ENCODE peak calls at places on chromosomes 16 and 17, in nine cellular contexts. K is lower lobe of right lung; G is neuronal stem cell; V is small intestine; S is CD8-positive, alpha-beta memory T cell; Q is cardiac muscle cell; Y is SJSA1; Z is CD4-positive, alpha-beta T cell; R is K562. E is an unnamed sample.

GRCh38 chr17:51119415-51120356 is 982 bp downstream of the SPAG9 start:
- DNase-seq in Y (peak; percentile 59), G (peak; percentile 37), K (peak; percentile 68), S (peak; percentile 22), V (peak; percentile 58), Q (peak; percentile 57), R (no peak), Z (peak; percentile 3), E (no peak)

GRCh38 chr17:1498869-1499268 is 6.4 kb upstream of the MYO1C start:
- DNase-seq in V (no peak), Y (no peak), Q (no peak), R (no peak), K (no peak), G (no peak), Z (no peak), S (no peak), E (no peak)

GRCh38 chr17:79385962-79386563 is 224.8 kb downstream of the RBFOX3 start:
- DNase-seq in Z (no peak), K (no peak), G (no peak), Q (no peak), R (no peak), V (no peak), S (no peak), Y (no peak), E (no peak)

GRCh38 chr17:16888413-16889087 is 83.4 kb downstream of the TNFRSF13B start:
- DNase-seq in K (no peak), Z (no peak), Q (no peak), S (no peak), R (no peak), G (no peak), V (no peak), Y (no peak), E (no peak)

GRCh38 chr16:31441956-31442355 is 633 bp downstream of the ZNF843 start:
- DNase-seq in Y (no peak), S (no peak), G (no peak), Q (no peak), Z (no peak), K (no peak), V (no peak), R (peak; percentile 5), E (no peak)

GRCh38 chr17:72734611-72735010 is 357.9 kb downstream of the SLC39A11 start:
- DNase-seq in Z (no peak), S (no peak), K (no peak), V (peak; percentile 14), R (no peak), Q (no peak), Y (no peak), G (no peak), E (no peak)

GRCh38 chr16:84225571-84225970 is 14.2 kb downstream of the KCNG4 start:
- DNase-seq in Q (no peak), G (no peak), R (no peak), V (no peak), S (no peak), Y (no peak), K (no peak), Z (no peak), E (no peak)

GRCh38 chr16:21157632-21158031 is 842 bp upstream of the LDAF1 start:
- DNase-seq in Y (no peak), Z (no peak), S (no peak), R (no peak), V (no peak), Q (no peak), G (no peak), K (no peak), E (no peak)

GRCh38 chr17:1810450-1811103 is 19.1 kb downstream of the SMYD4 start:
- DNase-seq in V (peak; percentile 82), K (peak; percentile 24), Z (no peak), Q (no peak), G (no peak), R (no peak), S (no peak), Y (no peak), E (no peak)

GRCh38 chr16:88461291-88462269 is 8.5 kb downstream of the ZFPM1 start:
- DNase-seq in Q (peak; percentile 73), K (no peak), S (no peak), Z (no peak), R (peak; percentile 62), V (peak; percentile 77), G (no peak), Y (no peak), E (no peak)

GRCh38 chr16:87819282-87819681 is 50.0 kb downstream of the SLC7A5 start:
- DNase-seq in K (no peak), Y (no peak), Z (no peak), V (no peak), S (no peak), R (no peak), G (no peak), Q (no peak), E (no peak)

GRCh38 chr16:78235168-78235800 is 135.8 kb downstream of the WWOX start:
- DNase-seq in K (peak; percentile 73), G (peak; percentile 58), Z (peak; percentile 36), V (peak; percentile 69), Q (peak; percentile 55), Y (peak; percentile 76), S (peak; percentile 50), R (peak; percentile 85), E (peak; percentile 62)

GRCh38 chr17:35778641-35779196 is 16.7 kb downstream of the MMP28 start:
- DNase-seq in R (no peak), S (no peak), V (no peak), G (no peak), Z (no peak), Y (no peak), K (no peak), Q (no peak), E (no peak)

GRCh38 chr17:44759096-44759915 is 518 bp downstream of the ADAM11 start:
- DNase-seq in Z (no peak), G (no peak), Q (peak; percentile 48), R (peak; percentile 42), V (no peak), S (no peak), K (no peak), Y (peak; percentile 45), E (no peak)

GRCh38 chr17:66451188-66452149 is 149.1 kb downstream of the PRKCA start:
- DNase-seq in Q (peak; percentile 34), K (no peak), R (peak; percentile 70), Z (no peak), S (no peak), Y (no peak), G (no peak), V (peak; percentile 62), E (no peak)
- H3K27ac ChIP-seq in Q (no peak overlapping the region), K (no peak overlapping the region), R (no peak overlapping the region), Z (no peak overlapping the region), S (no peak overlapping the region), Y (no peak overlapping the region), G (no peak overlapping the region), V (no peak overlapping the region), E (no peak overlapping the region)

DNA sequence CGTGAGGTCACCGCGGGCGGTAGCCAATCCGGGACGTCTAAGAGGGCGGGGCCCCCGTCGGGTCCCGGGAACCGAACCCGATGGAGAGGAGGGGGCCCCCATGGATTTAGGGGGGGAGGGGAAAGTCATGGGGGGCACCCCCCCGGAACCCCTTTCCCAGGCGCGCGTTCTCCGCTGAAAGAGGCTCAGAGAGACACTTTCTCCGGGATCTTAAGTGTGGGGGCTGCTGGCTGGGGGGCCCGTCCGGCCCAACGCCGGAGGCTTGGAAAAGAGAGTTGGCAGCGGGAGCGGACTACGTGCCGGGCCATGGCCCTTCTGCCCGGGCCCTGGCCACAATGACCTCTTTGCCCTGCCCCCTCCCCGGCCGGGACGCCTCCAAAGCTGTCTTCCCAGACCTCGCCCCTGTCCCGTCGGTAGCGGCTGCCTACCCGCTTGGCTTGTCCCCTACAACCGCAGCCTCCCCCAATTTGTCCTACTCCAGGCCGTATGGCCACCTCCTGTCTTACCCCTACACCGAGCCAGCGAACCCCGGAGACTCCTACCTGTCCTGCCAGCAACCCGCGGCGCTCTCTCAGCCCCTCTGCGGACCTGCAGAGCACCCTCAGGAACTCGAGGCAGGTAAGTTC is at the start of gene DLX4:
- DNase-seq in S (no peak), V (peak; percentile 23), K (no peak), G (no peak), R (peak; percentile 65), Q (no peak), Z (no peak), Y (no peak), E (no peak)
- H3K27me3 ChIP-seq in S (peaks cover 82% of the 10 kb centered on the region), V (peaks cover 71% of the 10 kb centered on the region), K (peaks cover 95% of the 10 kb centered on the region), G (peaks cover 100% of the 10 kb centered on the region), R (peaks cover 95% of the 10 kb centered on the region), Q (peaks cover 100% of the 10 kb centered on the region), Z (peaks cover 75% of the 10 kb centered on the region), Y (peaks cover 98% of the 10 kb centered on the region), E (peaks cover 49% of the 10 kb centered on the region)

DNA sequence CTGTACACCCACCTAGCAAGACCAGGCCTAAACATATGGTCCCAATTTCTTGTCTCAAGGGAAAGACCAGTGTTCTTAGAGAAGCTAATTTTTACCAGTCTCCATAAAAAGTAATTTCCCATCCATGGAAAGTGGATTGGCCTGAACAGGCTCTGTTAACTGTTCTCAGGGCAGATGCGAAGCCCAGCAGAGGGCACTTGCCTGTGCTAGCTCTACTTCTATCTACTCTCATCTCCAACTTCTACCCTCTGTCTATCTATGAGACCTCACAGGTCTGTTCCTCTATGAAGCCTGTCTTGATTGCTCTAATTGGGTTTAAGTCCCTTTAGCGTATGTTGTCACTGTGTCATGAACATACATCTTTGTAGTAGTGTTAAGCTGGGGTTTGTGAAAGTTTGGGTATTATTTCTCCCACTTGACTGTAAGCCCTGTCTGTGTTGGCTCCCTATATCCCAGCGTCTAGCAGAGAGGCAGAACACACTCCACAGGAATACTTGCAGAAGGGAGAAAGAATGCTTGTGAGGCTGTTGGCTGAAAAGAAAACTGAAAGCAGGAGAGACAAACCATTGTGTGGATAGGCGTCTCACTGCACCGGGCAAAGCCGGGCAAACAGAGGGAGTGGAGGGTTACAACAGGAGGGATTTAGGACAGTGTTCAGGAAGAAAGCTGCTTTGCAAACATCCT is 167.2 kb upstream of the MAF start:
- DNase-seq in Z (no peak), V (peak; percentile 81), K (no peak), R (no peak), Q (no peak), G (peak; percentile 23), Y (peak; percentile 48), S (no peak), E (peak; percentile 56)
- H3K27ac ChIP-seq in Z (no peak overlapping the region), V (peak overlapping the region; percentile 92), K (peak overlapping the region; percentile 81), R (no peak overlapping the region), Q (no peak overlapping the region), G (peak overlapping the region; percentile 61), Y (peak overlapping the region; percentile 52), S (no peak overlapping the region), E (peak overlapping the region; percentile 78)

GRCh38 chr16:2785101-2785991 is 2.0 kb downstream of the PRSS33 start:
- DNase-seq in S (peak; percentile 6), Y (peak; percentile 44), K (peak; percentile 60), V (peak; percentile 22), G (no peak), Q (no peak), Z (no peak), R (peak; percentile 60), E (no peak)

GRCh38 chr16:2787406-2787805 is at the start of gene PRSS33:
- DNase-seq in Y (no peak), S (no peak), G (no peak), Z (no peak), R (no peak), V (no peak), Q (no peak), K (peak; percentile 28), E (no peak)

GRCh38 chr16:2786061-2786825 is 1.1 kb downstream of the PRSS33 start:
- DNase-seq in K (peak; percentile 23), Y (no peak), G (no peak), S (no peak), V (no peak), Q (no peak), R (no peak), Z (no peak), E (no peak)

GRCh38 chr16:2786826-2787151 is 571 bp downstream of the PRSS33 start:
- DNase-seq in S (no peak), Z (no peak), Q (no peak), Y (no peak), K (peak; percentile 5), V (no peak), R (no peak), G (no peak), E (no peak)

GRCh38 chr16:2787961-2788360 is 601 bp upstream of the PRSS33 start:
- DNase-seq in K (peak; percentile 13), Z (no peak), S (no peak), G (no peak), R (no peak), V (no peak), Q (no peak), Y (no peak), E (no peak)
- H3K27me3 ChIP-seq in K (peaks cover 62% of the 10 kb centered on the region), Z (peaks cover 5% of the 10 kb centered on the region), S (no peaks in the 10 kb centered on the region), G (no peaks in the 10 kb centered on the region), R (peaks cover 39% of the 10 kb centered on the region), V (peaks cover 18% of the 10 kb centered on the region), Q (peaks cover 39% of the 10 kb centered on the region), Y (peaks cover 54% of the 10 kb centered on the region), E (peaks cover 54% of the 10 kb centered on the region)